ENCODE peak calls at places on chromosomes 6 and 20, in eight cellular contexts. G is stimulated activated CD4-positive, alpha-beta T cell treated with anti-CD3 and anti-CD28 coated beads, Interleukin-15, amount 100 ng/mL, for 1 hour; F is NCI-H69; O is foreskin fibroblast; I is tibial artery; P is effector CD4-positive, alpha-beta T cell; J is stimulated activated CD8-positive, alpha-beta memory T cell treated with anti-CD3 and anti-CD28 coated beads, Interleukin-2, amount 100 ng/mL, for 48 hours; D is IMR-90. V is an unnamed sample.

GRCh38 chr6:159788757-159789376 is 535 bp downstream of the TCP1 start:
- DNase-seq in G (no peak), F (peak; percentile 58), O (peak; percentile 23), I (peak; percentile 49), P (peak; percentile 9), J (peak; percentile 8), D (peak; percentile 42), V (peak; percentile 53)

GRCh38 chr6:6699741-6700367 is 111.3 kb downstream of the LY86 start:
- DNase-seq in G (no peak), F (peak; percentile 98), O (peak; percentile 89), I (peak; percentile 71), P (no peak), J (no peak), D (peak; percentile 91), V (peak; percentile 87)

GRCh38 chr6:109429496-109429895 is 10.9 kb downstream of the PPIL6 start:
- DNase-seq in G (no peak), F (peak; percentile 63), O (no peak), I (no peak), P (no peak), J (no peak), D (no peak), V (no peak)

GRCh38 chr6:69421270-69421669 is 375.5 kb downstream of the LMBRD1 start:
- DNase-seq in G (no peak), F (no peak), O (no peak), I (no peak), P (no peak), J (no peak), D (no peak), V (no peak)

GRCh38 chr6:168789699-168790098 is 348.7 kb downstream of the SMOC2 start:
- DNase-seq in G (no peak), F (no peak), O (no peak), I (no peak), P (no peak), J (no peak), D (no peak), V (no peak)

GRCh38 chr20:57709823-57710799 is at the start of gene PMEPA1:
- DNase-seq in G (peak; percentile 94), F (peak; percentile 96), O (peak; percentile 95), I (peak; percentile 94), P (peak; percentile 94), J (peak; percentile 88), D (peak; percentile 95), V (peak; percentile 94)

GRCh38 chr6:132190097-132190814 is 211.0 kb downstream of the MOXD1 start:
- DNase-seq in G (no peak), F (no peak), O (peak; percentile 48), I (no peak), P (no peak), J (no peak), D (peak; percentile 75), V (peak; percentile 28)

GRCh38 chr20:43667341-43668132 is 623 bp downstream of the MYBL2 start:
- DNase-seq in G (no peak), F (peak; percentile 65), O (no peak), I (no peak), P (no peak), J (no peak), D (no peak), V (peak; percentile 51)

GRCh38 chr20:25277941-25278521 is 30.1 kb downstream of the PYGB start:
- DNase-seq in G (no peak), F (no peak), O (no peak), I (peak; percentile 19), P (no peak), J (no peak), D (no peak), V (no peak)

GRCh38 chr6:21742238-21742660 is 148.7 kb downstream of the SOX4 start:
- DNase-seq in G (no peak), F (peak; percentile 93), O (peak; percentile 53), I (no peak), P (no peak), J (no peak), D (peak; percentile 98), V (no peak)

GRCh38 chr6:20929283-20929682 is 395.0 kb downstream of the CDKAL1 start:
- DNase-seq in G (no peak), F (no peak), O (no peak), I (no peak), P (no peak), J (no peak), D (peak; percentile 44), V (no peak)

GRCh38 chr20:62364911-62365736 is 2.0 kb downstream of the LAMA5 start:
- DNase-seq in G (no peak), F (no peak), O (no peak), I (peak; percentile 76), P (no peak), J (no peak), D (no peak), V (no peak)

GRCh38 chr6:1912731-1913130 is 303.0 kb downstream of the FOXC1 start:
- DNase-seq in G (no peak), F (no peak), O (no peak), I (no peak), P (no peak), J (no peak), D (no peak), V (no peak)

GRCh38 chr6:167279766-167280440 is 11.2 kb upstream of the UNC93A start:
- DNase-seq in G (no peak), F (peak; percentile 72), O (no peak), I (no peak), P (no peak), J (no peak), D (no peak), V (no peak)

GRCh38 chr20:59814835-59815340 is 118.5 kb downstream of the SYCP2 start:
- DNase-seq in G (no peak), F (no peak), O (no peak), I (no peak), P (no peak), J (no peak), D (no peak), V (no peak)

GRCh38 chr6:7140631-7141366 is 33.0 kb downstream of the RREB1 start:
- DNase-seq in G (peak; percentile 49), F (peak; percentile 95), O (peak; percentile 75), I (peak; percentile 90), P (peak; percentile 75), J (peak; percentile 76), D (peak; percentile 66), V (peak; percentile 88)

GRCh38 chr6:127367023-127367375 is 23.6 kb upstream of the ECHDC1 start:
- DNase-seq in G (no peak), F (no peak), O (no peak), I (no peak), P (no peak), J (no peak), D (peak; percentile 21), V (no peak)

GRCh38 chr6:35562060-35562459 is 49.4 kb upstream of the TULP1 start:
- DNase-seq in G (no peak), F (no peak), O (no peak), I (peak; percentile 52), P (no peak), J (no peak), D (peak; percentile 26), V (no peak)

GRCh38 chr6:116925088-116925794 is 48.2 kb downstream of the RFX6 start:
- DNase-seq in G (no peak), F (no peak), O (no peak), I (no peak), P (no peak), J (no peak), D (no peak), V (no peak)